ENCODE peak calls at places on chromosome 18, in ten cellular contexts. D is kidney, L is left ventricle myocardium inferior, E is choroid plexus epithelial cell, Q is GM12865, B is nephron progenitor cell, R is foreskin fibroblast, K is GM06990, T is progenitor cell of endocrine pancreas, X is fibroblast of lung. A is an unnamed sample.
A peak's percentile ranks its signal among the peaks of the same experiment; 100 is the strongest.

GRCh38 chr18:14945984-14946383 is 198.0 kb downstream of the ANKRD30B start:
- DNase-seq in T (no peak), L (no peak), K (no peak), R (no peak), D (no peak), E (no peak), B (no peak), Q (no peak), X (no peak), A (no peak)

GRCh38 chr18:10924290-10924689 is 225.1 kb downstream of the PIEZO2 start:
- DNase-seq in B (no peak), D (no peak), R (no peak), L (no peak), E (no peak), X (no peak), Q (no peak), K (no peak), T (no peak), A (no peak)

GRCh38 chr18:11081009-11081532 is 68.3 kb downstream of the PIEZO2 start:
- DNase-seq in Q (peak; percentile 61), E (no peak), X (no peak), B (no peak), T (no peak), D (no peak), L (no peak), R (no peak), K (no peak), A (no peak)

GRCh38 chr18:28045880-28046279 is 131.1 kb downstream of the CDH2 start:
- DNase-seq in E (no peak), T (no peak), R (no peak), K (no peak), X (no peak), D (no peak), Q (no peak), L (no peak), B (no peak), A (no peak)

GRCh38 chr18:10017048-10017447 is 103.2 kb downstream of the VAPA start:
- DNase-seq in D (no peak), R (no peak), L (no peak), T (no peak), E (no peak), B (no peak), Q (no peak), X (no peak), K (no peak), A (no peak)

GRCh38 chr18:74139888-74140287 is 7.7 kb downstream of the FBXO15 start:
- DNase-seq in L (no peak), E (peak; percentile 76), R (peak; percentile 53), B (no peak), X (peak; percentile 34), K (no peak), D (no peak), Q (no peak), T (no peak), A (no peak)

GRCh38 chr18:45548614-45549013 is 66.7 kb upstream of the SLC14A2 start:
- DNase-seq in D (no peak), B (no peak), K (no peak), Q (no peak), X (no peak), E (no peak), T (no peak), L (no peak), R (no peak), A (no peak)

GRCh38 chr18:75896865-75897264 is 469.4 kb upstream of the SMIM21 start:
- DNase-seq in R (no peak), T (no peak), K (no peak), Q (no peak), E (peak; percentile 1), X (no peak), B (peak; percentile 26), L (no peak), D (no peak), A (no peak)

GRCh38 chr18:22197668-22198067 is 28.3 kb downstream of the GATA6 start:
- DNase-seq in K (no peak), T (no peak), R (no peak), L (no peak), D (no peak), Q (no peak), E (no peak), X (no peak), B (no peak), A (no peak)

GRCh38 chr18:61352611-61353010 is 19.4 kb downstream of the CDH20 start:
- DNase-seq in E (no peak), B (no peak), Q (no peak), R (no peak), L (no peak), T (no peak), K (no peak), D (no peak), X (no peak), A (no peak)

GRCh38 chr18:11667578-11667977 is 21.5 kb upstream of the GNAL start:
- DNase-seq in R (no peak), E (no peak), T (no peak), X (no peak), Q (no peak), D (no peak), B (no peak), L (no peak), K (no peak), A (no peak)

GRCh38 chr18:2050702-2051201 is 520.6 kb downstream of the METTL4 start:
- DNase-seq in K (no peak), T (no peak), E (no peak), D (no peak), Q (no peak), B (no peak), L (no peak), R (no peak), X (no peak), A (no peak)

GRCh38 chr18:23133860-23134779 is 1.2 kb upstream of the CABLES1 start:
- DNase-seq in X (no peak), T (peak; percentile 30), E (no peak), D (peak; percentile 80), B (peak; percentile 34), Q (peak; percentile 86), K (peak; percentile 67), R (no peak), L (no peak), A (no peak)

GRCh38 chr18:5518899-5519371 is 24.9 kb downstream of the EPB41L3 start:
- DNase-seq in E (peak; percentile 96), T (no peak), R (no peak), B (no peak), K (no peak), L (no peak), X (peak; percentile 56), D (no peak), Q (no peak), A (no peak)

GRCh38 chr18:58870130-58870529 is 5.5 kb downstream of the ZNF532 start:
- DNase-seq in D (no peak), X (no peak), E (peak; percentile 56), T (no peak), L (no peak), Q (no peak), B (no peak), K (no peak), R (no peak), A (peak; percentile 51)

GRCh38 chr18:3666526-3667254 is 216.7 kb downstream of the TGIF1 start:
- DNase-seq in B (no peak), T (no peak), R (no peak), Q (no peak), E (no peak), K (no peak), L (no peak), X (no peak), D (no peak), A (no peak)
- TF ChIP-seq CTCF in B (no peak), T (no peak), R (no peak), Q (no peak), E (no peak), K (no peak), L (peak; percentile 6), X (no peak), D (no peak), A (no peak)

GRCh38 chr18:36389027-36389426 is 91.5 kb downstream of the FHOD3 start:
- DNase-seq in R (no peak), X (no peak), L (no peak), Q (no peak), E (no peak), D (no peak), T (no peak), K (no peak), B (no peak), A (no peak)
- TF ChIP-seq CTCF in R (no peak), X (no peak), L (no peak), Q (no peak), E (no peak), D (no peak), T (no peak), K (no peak), B (no peak), A (no peak)

DNA sequence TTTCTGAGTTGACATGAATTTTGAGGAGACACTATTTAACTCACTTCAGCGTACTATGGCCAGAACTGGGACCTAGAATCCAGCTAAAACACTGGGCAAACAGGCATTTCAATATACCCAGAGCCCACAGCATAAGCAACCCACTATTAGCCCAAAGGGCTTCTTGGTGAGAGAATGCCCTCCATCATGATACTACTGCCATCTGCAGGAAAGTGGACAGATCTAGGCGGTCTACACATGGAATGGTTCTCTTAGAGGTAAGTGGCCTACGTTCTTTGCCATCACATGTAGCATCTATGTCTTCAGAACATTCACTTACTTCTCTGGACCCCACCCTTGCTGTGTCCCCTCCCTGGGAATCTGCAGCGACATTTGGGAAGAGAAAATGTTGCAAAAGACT is 181.3 kb upstream of the LINC00305 start:
- DNase-seq in X (no peak), T (no peak), L (no peak), B (no peak), K (no peak), Q (peak; percentile 26), E (peak; percentile 76), R (no peak), D (no peak), A (no peak)
- TF ChIP-seq CTCF in X (no peak), T (no peak), L (peak; percentile 32), B (no peak), K (peak; percentile 19), Q (peak; percentile 19), E (peak; percentile 74), R (no peak), D (peak; percentile 37), A (no peak)

GRCh38 chr18:35118641-35119040 is 77.4 kb downstream of the MAPRE2 start:
- DNase-seq in B (no peak), X (no peak), D (no peak), K (no peak), L (no peak), E (no peak), T (no peak), Q (no peak), R (no peak), A (no peak)

GRCh38 chr18:35121531-35121930 is 80.3 kb downstream of the MAPRE2 start:
- DNase-seq in B (no peak), D (no peak), R (no peak), L (no peak), X (no peak), Q (no peak), E (no peak), T (no peak), K (no peak), A (no peak)

GRCh38 chr18:35121038-35121437 is 79.8 kb downstream of the MAPRE2 start:
- DNase-seq in E (no peak), D (no peak), R (no peak), X (no peak), K (no peak), B (no peak), L (no peak), T (no peak), Q (no peak), A (no peak)

GRCh38 chr18:35123811-35124210 is 82.6 kb downstream of the MAPRE2 start:
- DNase-seq in Q (no peak), L (no peak), B (no peak), D (no peak), X (no peak), K (no peak), E (no peak), T (no peak), R (no peak), A (no peak)

GRCh38 chr18:35122586-35123224 is 81.5 kb downstream of the MAPRE2 start:
- DNase-seq in T (no peak), R (no peak), B (peak; percentile 37), X (no peak), D (no peak), Q (no peak), L (no peak), K (no peak), E (peak; percentile 32), A (no peak)
- TF ChIP-seq CTCF in T (peak; percentile 35), R (no peak), B (peak; percentile 32), X (no peak), D (no peak), Q (no peak), L (peak; percentile 51), K (peak; percentile 27), E (peak; percentile 52), A (no peak)

A was measured in mesothelial cell of epicardium.